ENCODE peak calls at places on chromosomes 16 and 17, in seven cellular contexts. H, Q, A, B, U, G and P are unnamed samples.

GRCh38 chr17:27247071-27247957 is 46.6 kb upstream of the WSB1 start:
- DNase-seq in B (peak; percentile 76), H (no peak), U (no peak), G (no peak), A (no peak), Q (peak; percentile 47), P (peak; percentile 91)

GRCh38 chr16:86826931-86827330 is 248.6 kb downstream of the FOXL1 start:
- DNase-seq in H (no peak), G (no peak), B (no peak), A (peak; percentile 91), Q (no peak), U (no peak), P (no peak)

GRCh38 chr17:78058001-78058400 is 70.6 kb downstream of the TMC6 start:
- DNase-seq in A (no peak), B (no peak), Q (no peak), G (no peak), U (no peak), H (no peak), P (no peak)

GRCh38 chr17:32912218-32912897 is 15.6 kb upstream of the TMEM98 start:
- DNase-seq in U (no peak), G (no peak), Q (no peak), H (no peak), A (peak; percentile 39), B (peak; percentile 84), P (peak; percentile 75)

GRCh38 chr16:58494981-58495860 is 4.7 kb upstream of the NDRG4 start:
- DNase-seq in A (peak; percentile 97), Q (peak; percentile 96), U (peak; percentile 69), G (peak; percentile 63), H (peak; percentile 93), B (peak; percentile 91), P (peak; percentile 96)

GRCh38 chr16:81453091-81453728 is 8.6 kb downstream of the CMIP start:
- DNase-seq in Q (no peak), U (no peak), G (no peak), B (no peak), A (no peak), H (no peak), P (no peak)

GRCh38 chr17:40355804-40356758 is 8.5 kb downstream of the GJD3 start:
- DNase-seq in B (peak; percentile 66), U (no peak), Q (no peak), H (no peak), G (no peak), A (no peak), P (no peak)

GRCh38 chr16:17590711-17591654 is 120.2 kb upstream of the XYLT1 start:
- DNase-seq in H (no peak), U (no peak), G (peak; percentile 49), B (no peak), Q (no peak), A (no peak), P (peak; percentile 19)

GRCh38 chr16:16073884-16074781 is 124.7 kb downstream of the ABCC1 start:
- DNase-seq in H (no peak), A (peak; percentile 62), Q (no peak), B (no peak), U (peak; percentile 86), G (no peak), P (peak; percentile 46)

GRCh38 chr17:66564992-66565465 is 262.6 kb downstream of the PRKCA start:
- DNase-seq in G (no peak), Q (no peak), U (no peak), H (no peak), B (no peak), A (peak; percentile 50), P (peak; percentile 65)

GRCh38 chr17:2282297-2282873 is 21.2 kb downstream of the SMG6 start:
- DNase-seq in A (peak; percentile 63), U (peak; percentile 64), G (no peak), H (no peak), Q (peak; percentile 46), B (peak; percentile 67), P (peak; percentile 89)
- TF ChIP-seq CTCF in A (peak; percentile 68), U (no peak), G (peak; percentile 84), H (peak; percentile 37), Q (peak; percentile 44), B (peak; percentile 58), P (peak; percentile 59)

GRCh38 chr17:49213803-49214202 is 3.3 kb downstream of the ABI3 start:
- DNase-seq in G (no peak), H (no peak), Q (no peak), B (no peak), U (no peak), A (no peak), P (no peak)
- H3K4me3 ChIP-seq in G (peak overlapping the region; percentile 37), H (no peak overlapping the region), Q (no peak overlapping the region), B (no peak overlapping the region), U (no peak overlapping the region), A (no peak overlapping the region), P (no peak overlapping the region)

GRCh38 chr17:56866496-56866895 is 32.5 kb downstream of the DGKE start:
- DNase-seq in H (no peak), B (no peak), Q (no peak), A (peak; percentile 28), G (no peak), U (no peak), P (peak; percentile 10)
- TF ChIP-seq CTCF in H (peak; percentile 29), B (no peak), Q (no peak), A (peak; percentile 38), G (no peak), U (no peak), P (peak; percentile 1)

GRCh38 chr17:44759096-44759915 is 518 bp downstream of the ADAM11 start:
- DNase-seq in A (peak; percentile 25), H (no peak), B (no peak), G (peak; percentile 22), U (no peak), Q (no peak), P (no peak)
- H3K4me3 ChIP-seq in A (peak overlapping the region; percentile 68), H (peak overlapping the region; percentile 56), B (peak overlapping the region; percentile 58), G (no peak overlapping the region), U (peak overlapping the region; percentile 34), Q (peak overlapping the region; percentile 36), P (peak overlapping the region; percentile 13)

DNA sequence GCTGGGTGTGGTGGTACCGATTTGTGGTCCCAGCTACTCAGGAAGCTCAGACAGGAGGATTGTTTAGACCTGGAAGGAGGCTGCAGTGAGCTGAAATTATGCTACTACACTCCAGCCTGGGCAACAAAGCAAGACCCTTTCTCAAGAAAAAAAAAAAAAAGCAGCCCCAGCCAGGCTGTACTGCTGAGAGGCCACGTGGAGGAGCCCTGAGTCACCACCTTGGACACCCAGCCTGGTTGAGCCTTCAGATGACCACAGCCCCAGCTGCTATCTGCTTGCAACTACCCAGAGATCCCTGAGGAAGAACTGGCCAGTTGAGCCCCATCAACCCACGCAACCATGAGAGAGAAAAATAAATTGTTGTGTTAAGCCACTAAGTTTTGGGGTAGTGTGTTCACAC is 23.6 kb upstream of the GPRC5C start:
- DNase-seq in U (no peak), B (no peak), A (no peak), G (no peak), H (no peak), Q (peak; percentile 18), P (peak; percentile 77)
- TF ChIP-seq CTCF in U (no peak), B (no peak), A (no peak), G (no peak), H (no peak), Q (no peak), P (peak; percentile 7)

GRCh38 chr17:68290268-68290954 is 516 bp downstream of the SLC16A6 start:
- DNase-seq in U (peak; percentile 71), Q (no peak), A (peak; percentile 58), H (peak; percentile 34), G (peak; percentile 77), B (peak; percentile 59), P (no peak)

GRCh38 chr17:68288804-68289203 is 2.1 kb downstream of the SLC16A6 start:
- DNase-seq in A (peak; percentile 25), H (no peak), Q (no peak), B (peak; percentile 63), U (peak; percentile 76), G (peak; percentile 29), P (no peak)

GRCh38 chr17:68289473-68289872 is 1.5 kb downstream of the SLC16A6 start:
- DNase-seq in G (no peak), U (no peak), H (no peak), A (no peak), Q (no peak), B (peak; percentile 18), P (no peak)

GRCh38 chr17:68290955-68291835 is at the start of the genes ARSG and SLC16A6:
- DNase-seq in B (peak; percentile 70), G (peak; percentile 90), U (peak; percentile 86), Q (no peak), A (peak; percentile 91), H (peak; percentile 92), P (no peak)

GRCh38 chr17:68289936-68290267 is 1.0 kb downstream of the SLC16A6 start:
- DNase-seq in H (no peak), A (no peak), B (peak; percentile 46), U (no peak), Q (no peak), G (no peak), P (no peak)
- H3K4me3 ChIP-seq in H (peak overlapping the region; percentile 72), A (peak overlapping the region; percentile 89), B (no peak overlapping the region), U (peak overlapping the region; percentile 59), Q (no peak overlapping the region), G (peak overlapping the region; percentile 89), P (no peak overlapping the region)

GRCh38 chr17:44222112-44222869 is 2.8 kb upstream of the UBTF start:
- DNase-seq in H (peak; percentile 85), B (peak; percentile 91), G (peak; percentile 41), Q (peak; percentile 56), A (peak; percentile 84), U (no peak), P (peak; percentile 89)
- TF ChIP-seq CTCF in H (peak; percentile 29), B (peak; percentile 24), G (no peak), Q (no peak), A (peak; percentile 38), U (no peak), P (no peak)

GRCh38 chr17:45895969-45896793 is 1.8 kb downstream of the MAPT start:
- DNase-seq in Q (peak; percentile 29), U (no peak), B (no peak), H (peak; percentile 23), G (no peak), A (peak; percentile 48), P (no peak)
- H3K4me3 ChIP-seq in Q (no peak overlapping the region), U (no peak overlapping the region), B (peak overlapping the region; percentile 70), H (peak overlapping the region; percentile 85), G (peak overlapping the region; percentile 90), A (peak overlapping the region; percentile 66), P (no peak overlapping the region)

GRCh38 chr17:35541434-35541833 is 4.0 kb upstream of the SLFN12L start:
- DNase-seq in B (no peak), H (no peak), U (no peak), A (no peak), G (no peak), Q (no peak), P (no peak)

GRCh38 chr17:35537569-35538209 is at the start of gene SLFN12L:
- DNase-seq in B (no peak), A (no peak), H (no peak), U (no peak), Q (no peak), G (no peak), P (no peak)

GRCh38 chr17:35536664-35537160 is 766 bp downstream of the SLFN12L start:
- DNase-seq in B (no peak), G (peak; percentile 58), A (no peak), U (no peak), Q (no peak), H (no peak), P (no peak)

GRCh38 chr17:35540589-35541404 is 3.3 kb upstream of the SLFN12L start:
- DNase-seq in H (no peak), B (peak; percentile 74), Q (no peak), U (peak; percentile 88), G (no peak), A (no peak), P (peak; percentile 25)

GRCh38 chr17:35539659-35540026 is 2.2 kb upstream of the SLFN12L start:
- DNase-seq in A (no peak), H (no peak), G (no peak), Q (no peak), B (no peak), U (no peak), P (no peak)
- TF ChIP-seq CTCF in A (no peak), H (no peak), G (peak; percentile 17), Q (no peak), B (no peak), U (no peak), P (no peak)